ENCODE peak calls at places on chromosomes 13 and 19, in nine cellular contexts. M is DND-41, T is activated B cell treated with CpG ODN at 0.5 μM for 24 hours, L is AG09309, H is H1, U is IMR-90, D is tibial artery, G is right lobe of liver, S is fibroblast of mammary gland. Y is an unnamed sample.
A peak's percentile ranks its signal among the peaks of the same experiment; 100 is the strongest.

GRCh38 chr19:19642506-19643157 is 825 bp downstream of the GMIP start:
- DNase-seq in U (no peak), L (no peak), T (no peak), D (no peak), H (no peak), G (no peak), S (no peak), M (peak; percentile 48), Y (peak; percentile 66)

GRCh38 chr19:49210108-49210900 is 52.7 kb downstream of the TRPM4 start:
- DNase-seq in L (no peak), S (peak; percentile 33), G (peak; percentile 91), U (no peak), D (no peak), M (peak; percentile 26), T (peak; percentile 32), H (peak; percentile 91), Y (no peak)

GRCh38 chr19:495440-496332 is 600 bp upstream of the MADCAM1 start:
- DNase-seq in M (no peak), H (peak; percentile 98), D (no peak), G (no peak), U (peak; percentile 39), S (peak; percentile 49), T (no peak), L (no peak), Y (peak; percentile 54)

GRCh38 chr19:53978975-53979801 is 12.2 kb upstream of the CACNG6 start:
- DNase-seq in U (no peak), H (no peak), L (no peak), G (no peak), D (no peak), T (no peak), S (no peak), M (no peak), Y (no peak)

GRCh38 chr19:39765091-39766076 is 13.3 kb upstream of the LEUTX start:
- DNase-seq in M (peak; percentile 6), G (peak; percentile 23), S (peak; percentile 56), D (no peak), T (no peak), H (peak; percentile 77), L (no peak), U (peak; percentile 41), Y (no peak)

GRCh38 chr13:38308736-38309135 is 40.9 kb upstream of the UFM1 start:
- DNase-seq in H (no peak), G (no peak), L (peak; percentile 52), U (peak; percentile 63), M (no peak), T (no peak), D (no peak), S (peak; percentile 88), Y (no peak)

GRCh38 chr19:14114854-14115253 is 2.7 kb downstream of the PRKACA start:
- DNase-seq in D (no peak), L (no peak), M (peak; percentile 29), T (peak; percentile 48), H (peak; percentile 85), U (no peak), G (peak; percentile 74), S (peak; percentile 25), Y (peak; percentile 58)

GRCh38 chr19:49297403-49297802 is 27.6 kb downstream of the SLC6A16 start:
- DNase-seq in L (no peak), G (no peak), S (peak; percentile 34), H (no peak), D (no peak), U (peak; percentile 79), T (no peak), M (no peak), Y (no peak)

GRCh38 chr19:52188822-52189744 is 769 bp upstream of the PPP2R1A start:
- DNase-seq in S (no peak), M (no peak), D (no peak), G (peak; percentile 78), T (no peak), L (no peak), U (no peak), H (peak; percentile 92), Y (no peak)

GRCh38 chr13:41696163-41697003 is 239.0 kb downstream of the RGCC start:
- DNase-seq in L (peak; percentile 83), T (no peak), M (no peak), D (no peak), G (no peak), H (no peak), S (peak; percentile 54), U (peak; percentile 92), Y (no peak)

GRCh38 chr13:38969187-38969586 is 21.4 kb downstream of the STOML3 start:
- DNase-seq in S (no peak), H (no peak), U (no peak), D (no peak), M (no peak), L (no peak), G (no peak), T (no peak), Y (no peak)

GRCh38 chr19:58218899-58219298 is 9.8 kb upstream of the ZNF544 start:
- DNase-seq in D (no peak), G (no peak), L (no peak), T (no peak), S (peak; percentile 34), H (peak; percentile 60), U (no peak), M (peak; percentile 44), Y (no peak)

GRCh38 chr19:10864538-10864899 is 6.8 kb upstream of the CARM1 start:
- DNase-seq in S (peak; percentile 71), L (no peak), U (peak; percentile 68), T (peak; percentile 68), H (peak; percentile 94), G (peak; percentile 86), M (peak; percentile 88), D (peak; percentile 90), Y (peak; percentile 88)

GRCh38 chr19:10085641-10086031 is 481 bp upstream of the SHFL start:
- DNase-seq in H (no peak), L (no peak), S (no peak), G (no peak), T (no peak), D (no peak), M (peak; percentile 24), U (no peak), Y (no peak)

GRCh38 chr19:17703823-17704463 is 15.3 kb upstream of the MAP1S start:
- DNase-seq in U (peak; percentile 31), L (no peak), G (peak; percentile 58), M (peak; percentile 71), H (peak; percentile 95), D (no peak), T (peak; percentile 70), S (peak; percentile 60), Y (peak; percentile 84)

GRCh38 chr13:29573190-29573589 is 22.3 kb downstream of the SLC7A1 start:
- DNase-seq in G (no peak), M (no peak), S (peak; percentile 60), L (no peak), T (no peak), H (no peak), U (peak; percentile 39), D (no peak), Y (peak; percentile 34)

GRCh38 chr19:56092685-56093631 is 28.1 kb downstream of the ZNF787 start:
- DNase-seq in L (no peak), D (no peak), H (no peak), M (no peak), U (no peak), G (peak; percentile 3), S (no peak), T (no peak), Y (no peak)

GRCh38 chr19:11587973-11588631 is 9.2 kb upstream of the ZNF627 start:
- DNase-seq in H (no peak), S (no peak), D (no peak), T (no peak), M (no peak), L (no peak), G (no peak), U (no peak), Y (no peak)

GRCh38 chr13:35930665-35931631 is 200.2 kb downstream of the DCLK1 start:
- DNase-seq in H (no peak), U (peak; percentile 20), M (no peak), D (no peak), S (peak; percentile 20), G (no peak), L (no peak), T (no peak), Y (peak; percentile 21)

GRCh38 chr19:8697671-8698432 is 743 bp downstream of the ACTL9 start:
- DNase-seq in M (peak; percentile 35), L (no peak), U (no peak), T (no peak), H (peak; percentile 65), D (no peak), G (no peak), S (no peak), Y (no peak)
- TF ChIP-seq CTCF in M (peak; percentile 72), L (no peak), U (no peak), T (no peak), H (peak; percentile 44), D (no peak), G (no peak), S (no peak), Y (no peak)

GRCh38 chr13:48975101-48975925 is at the start of gene FNDC3A:
- DNase-seq in D (peak; percentile 68), G (peak; percentile 84), S (peak; percentile 57), M (peak; percentile 74), H (peak; percentile 84), L (no peak), U (peak; percentile 64), T (peak; percentile 82), Y (peak; percentile 91)
- TF ChIP-seq CTCF in D (no peak), G (no peak), S (peak; percentile 11), M (peak; percentile 7), H (no peak), L (no peak), U (no peak), T (no peak), Y (peak; percentile 12)

GRCh38 chr19:12657966-12658365 is 8.6 kb downstream of the MAN2B1 start:
- DNase-seq in U (no peak), L (no peak), S (no peak), M (no peak), G (no peak), D (no peak), T (no peak), H (no peak), Y (no peak)
- TF ChIP-seq CTCF in U (no peak), L (no peak), S (no peak), M (no peak), G (no peak), D (no peak), T (no peak), H (peak; percentile 27), Y (no peak)

GRCh38 chr13:48072787-48073186 is 22.1 kb downstream of the MED4 start:
- DNase-seq in S (no peak), M (no peak), H (no peak), G (no peak), T (no peak), L (no peak), U (no peak), D (no peak), Y (no peak)

GRCh38 chr13:48074006-48074405 is 20.9 kb downstream of the MED4 start:
- DNase-seq in S (no peak), G (no peak), M (no peak), D (no peak), L (no peak), U (no peak), H (no peak), T (no peak), Y (no peak)

GRCh38 chr13:48081739-48082138 is 13.2 kb downstream of the MED4 start:
- DNase-seq in D (no peak), H (no peak), S (no peak), T (no peak), L (no peak), M (no peak), G (no peak), U (no peak), Y (no peak)

GRCh38 chr13:48072304-48072703 is 22.6 kb downstream of the MED4 start:
- DNase-seq in S (peak; percentile 28), M (peak; percentile 29), H (no peak), U (no peak), T (no peak), L (no peak), D (no peak), G (no peak), Y (no peak)

GRCh38 chr13:48078251-48078656 is 16.6 kb downstream of the MED4 start:
- DNase-seq in S (no peak), L (no peak), M (peak; percentile 24), G (no peak), T (peak; percentile 24), D (no peak), U (no peak), H (no peak), Y (peak; percentile 48)
- TF ChIP-seq CTCF in S (peak; percentile 7), L (peak; percentile 14), M (peak; percentile 43), G (peak; percentile 18), T (no peak), D (no peak), U (no peak), H (no peak), Y (peak; percentile 20)